ENCODE peak calls at places on chromosomes 12 and 14, in five cellular contexts. G is neural crest cell, K is T-cell, B is amniotic stem cell, T is DMS153. V is an unnamed sample.

GRCh38 chr12:66044731-66045130 is 85.8 kb downstream of the LLPH start:
- DNase-seq in G (no peak), K (no peak), B (peak), T (no peak), V (peak)

GRCh38 chr12:104494816-104495158 is 38.0 kb downstream of the CHST11 start:
- DNase-seq in G (no peak), K (no peak), B (no peak), T (no peak), V (no peak)

GRCh38 chr14:105421723-105422615 is 2.3 kb downstream of the MTA1 start:
- DNase-seq in G (no peak), K (no peak), B (no peak), T (no peak), V (no peak)

GRCh38 chr12:25107920-25108319 is 87.0 kb downstream of the DNAI7 start:
- DNase-seq in G (no peak), K (no peak), B (no peak), T (no peak), V (no peak)

GRCh38 chr12:5976711-5977110 is 31.7 kb upstream of the ANO2 start:
- DNase-seq in G (no peak), K (no peak), B (no peak), T (no peak), V (no peak)

GRCh38 chr12:29782821-29783772 is 645 bp downstream of the TMTC1 start:
- DNase-seq in G (peak), K (no peak), B (no peak), T (no peak), V (peak)

GRCh38 chr14:78446807-78447206 is 276.6 kb downstream of the NRXN3 start:
- DNase-seq in G (no peak), K (no peak), B (no peak), T (no peak), V (no peak)

GRCh38 chr14:103480595-103480994 is 42.0 kb downstream of the CKB start:
- DNase-seq in G (no peak), K (no peak), B (no peak), T (no peak), V (no peak)

GRCh38 chr12:42056130-42056529 is 88.5 kb downstream of the GXYLT1 start:
- DNase-seq in G (no peak), K (no peak), B (no peak), T (no peak), V (no peak)

V was measured in H54.